ENCODE peak calls at places on chromosomes 4 and X, in nine cellular contexts. One of them, this sample, is unnamed.

GRCh38 chr4:61401771-61402170 is 201.6 kb downstream of the ADGRL3 start:
- DNase-seq in fibroblast of mammary gland: no peak
- DNase-seq in AG09319: no peak
- DNase-seq in fibroblast of pulmonary artery: no peak
- DNase-seq in nephron progenitor cell: no peak
- DNase-seq in stomach: no peak
- DNase-seq in type B pancreatic cell: no peak
- DNase-seq in WERI-Rb-1: no peak
- DNase-seq in choroid plexus epithelial cell: no peak
- DNase-seq in this sample: no peak

GRCh38 chrX:71198066-71198465 is 25.0 kb upstream of the GJB1 start:
- DNase-seq in fibroblast of pulmonary artery: no peak
- DNase-seq in stomach: no peak
- DNase-seq in AG09319: no peak
- DNase-seq in choroid plexus epithelial cell: no peak
- DNase-seq in type B pancreatic cell: no peak
- DNase-seq in nephron progenitor cell: no peak
- DNase-seq in fibroblast of mammary gland: no peak
- DNase-seq in WERI-Rb-1: no peak
- DNase-seq in this sample: no peak

GRCh38 chr4:75056277-75056676 is 123.4 kb downstream of the PARM1 start:
- DNase-seq in WERI-Rb-1: no peak
- DNase-seq in fibroblast of mammary gland: no peak
- DNase-seq in AG09319: no peak
- DNase-seq in nephron progenitor cell: no peak
- DNase-seq in type B pancreatic cell: no peak
- DNase-seq in stomach: no peak
- DNase-seq in choroid plexus epithelial cell: no peak
- DNase-seq in fibroblast of pulmonary artery: no peak
- DNase-seq in this sample: no peak

GRCh38 chr4:112411781-112412281 is 104.1 kb downstream of the NEUROG2 start:
- DNase-seq in choroid plexus epithelial cell: no peak
- DNase-seq in WERI-Rb-1: no peak
- DNase-seq in fibroblast of pulmonary artery: no peak
- DNase-seq in type B pancreatic cell: no peak
- DNase-seq in AG09319: no peak
- DNase-seq in stomach: no peak
- DNase-seq in fibroblast of mammary gland: no peak
- DNase-seq in nephron progenitor cell: no peak
- DNase-seq in this sample: no peak

GRCh38 chr4:16916719-16917337 is 18.4 kb upstream of the LDB2 start:
- DNase-seq in fibroblast of pulmonary artery: peak
- DNase-seq in nephron progenitor cell: peak
- DNase-seq in WERI-Rb-1: peak
- DNase-seq in stomach: peak
- DNase-seq in AG09319: no peak
- DNase-seq in fibroblast of mammary gland: peak
- DNase-seq in choroid plexus epithelial cell: peak
- DNase-seq in type B pancreatic cell: no peak
- DNase-seq in this sample: peak

GRCh38 chrX:107823456-107823855 is 2.2 kb upstream of the MID2 start:
- DNase-seq in choroid plexus epithelial cell: peak
- DNase-seq in fibroblast of pulmonary artery: peak
- DNase-seq in type B pancreatic cell: no peak
- DNase-seq in AG09319: peak
- DNase-seq in WERI-Rb-1: no peak
- DNase-seq in fibroblast of mammary gland: peak
- DNase-seq in nephron progenitor cell: no peak
- DNase-seq in stomach: no peak
- DNase-seq in this sample: peak

GRCh38 chr4:141569141-141569540 is 67.2 kb upstream of the IL15 start:
- DNase-seq in AG09319: no peak
- DNase-seq in nephron progenitor cell: no peak
- DNase-seq in type B pancreatic cell: no peak
- DNase-seq in fibroblast of pulmonary artery: peak
- DNase-seq in stomach: no peak
- DNase-seq in fibroblast of mammary gland: peak
- DNase-seq in WERI-Rb-1: no peak
- DNase-seq in choroid plexus epithelial cell: peak
- DNase-seq in this sample: no peak

GRCh38 chrX:19879742-19880378 is 7.5 kb downstream of the SH3KBP1 start:
- DNase-seq in stomach: no peak
- DNase-seq in WERI-Rb-1: no peak
- DNase-seq in fibroblast of pulmonary artery: no peak
- DNase-seq in choroid plexus epithelial cell: no peak
- DNase-seq in fibroblast of mammary gland: no peak
- DNase-seq in nephron progenitor cell: no peak
- DNase-seq in AG09319: no peak
- DNase-seq in type B pancreatic cell: no peak
- DNase-seq in this sample: no peak

GRCh38 chrX:153464116-153464515 is 6.3 kb downstream of the HAUS7 start:
- DNase-seq in nephron progenitor cell: no peak
- DNase-seq in WERI-Rb-1: no peak
- DNase-seq in stomach: no peak
- DNase-seq in choroid plexus epithelial cell: no peak
- DNase-seq in fibroblast of mammary gland: no peak
- DNase-seq in fibroblast of pulmonary artery: no peak
- DNase-seq in type B pancreatic cell: no peak
- DNase-seq in AG09319: no peak
- DNase-seq in this sample: no peak

GRCh38 chrX:153468008-153468580 is 2.3 kb downstream of the HAUS7 start:
- DNase-seq in fibroblast of mammary gland: no peak
- DNase-seq in stomach: no peak
- DNase-seq in fibroblast of pulmonary artery: no peak
- DNase-seq in WERI-Rb-1: no peak
- DNase-seq in type B pancreatic cell: no peak
- DNase-seq in nephron progenitor cell: no peak
- DNase-seq in AG09319: no peak
- DNase-seq in choroid plexus epithelial cell: no peak
- DNase-seq in this sample: no peak

GRCh38 chrX:153463031-153463430 is 7.3 kb downstream of the HAUS7 start:
- DNase-seq in fibroblast of mammary gland: no peak
- DNase-seq in stomach: no peak
- DNase-seq in AG09319: no peak
- DNase-seq in fibroblast of pulmonary artery: no peak
- DNase-seq in WERI-Rb-1: no peak
- DNase-seq in type B pancreatic cell: no peak
- DNase-seq in nephron progenitor cell: no peak
- DNase-seq in choroid plexus epithelial cell: no peak
- DNase-seq in this sample: no peak

GRCh38 chrX:153463556-153463955 is 6.8 kb downstream of the HAUS7 start:
- DNase-seq in WERI-Rb-1: no peak
- DNase-seq in AG09319: no peak
- DNase-seq in nephron progenitor cell: no peak
- DNase-seq in stomach: no peak
- DNase-seq in fibroblast of mammary gland: no peak
- DNase-seq in fibroblast of pulmonary artery: no peak
- DNase-seq in choroid plexus epithelial cell: no peak
- DNase-seq in type B pancreatic cell: no peak
- DNase-seq in this sample: no peak

DNA sequence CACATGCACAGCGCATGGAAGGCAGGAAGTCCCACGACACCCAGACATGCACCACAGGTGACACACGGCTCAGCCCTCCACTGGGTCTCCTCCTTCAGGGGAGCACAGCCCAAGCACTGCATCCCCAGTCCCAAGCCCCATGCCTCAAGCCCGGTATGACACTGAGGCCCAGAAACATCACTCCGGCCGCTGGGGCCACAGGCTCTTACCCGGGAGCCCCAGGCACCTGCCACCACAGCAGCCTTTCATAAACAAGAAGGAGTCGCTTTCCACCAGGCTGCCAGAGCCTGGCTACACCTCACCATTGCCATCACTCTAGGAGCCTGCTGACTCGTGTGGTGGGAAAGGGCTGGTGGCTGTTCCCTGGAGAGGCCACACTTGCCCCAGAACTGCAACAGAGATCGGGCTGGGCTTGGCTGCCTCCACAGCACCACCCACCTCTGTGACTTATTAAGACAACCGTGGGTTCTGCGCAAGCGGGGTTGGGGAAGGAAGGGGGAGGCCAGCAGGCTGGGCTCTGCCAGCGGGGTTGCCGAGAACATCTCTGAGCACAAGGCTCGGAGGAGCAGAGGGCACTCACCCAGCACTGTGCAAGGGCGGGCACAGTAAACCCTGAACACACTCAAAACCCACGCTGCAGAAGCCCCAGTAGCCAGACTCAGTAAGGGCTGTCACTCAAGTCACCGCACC is 4.5 kb downstream of the HAUS7 start:
- DNase-seq in WERI-Rb-1: no peak
- DNase-seq in stomach: no peak
- DNase-seq in fibroblast of mammary gland: no peak
- DNase-seq in nephron progenitor cell: no peak
- DNase-seq in AG09319: no peak
- DNase-seq in fibroblast of pulmonary artery: no peak
- DNase-seq in type B pancreatic cell: no peak
- DNase-seq in choroid plexus epithelial cell: no peak
- DNase-seq in this sample: no peak
- TF ChIP-seq CTCF in WERI-Rb-1: no peak
- TF ChIP-seq CTCF in stomach: no peak
- TF ChIP-seq CTCF in fibroblast of mammary gland: no peak
- TF ChIP-seq CTCF in nephron progenitor cell: no peak
- TF ChIP-seq CTCF in AG09319: no peak
- TF ChIP-seq CTCF in fibroblast of pulmonary artery: no peak
- TF ChIP-seq CTCF in type B pancreatic cell: no peak
- TF ChIP-seq CTCF in choroid plexus epithelial cell: no peak
- TF ChIP-seq CTCF in this sample: no peak

DNA sequence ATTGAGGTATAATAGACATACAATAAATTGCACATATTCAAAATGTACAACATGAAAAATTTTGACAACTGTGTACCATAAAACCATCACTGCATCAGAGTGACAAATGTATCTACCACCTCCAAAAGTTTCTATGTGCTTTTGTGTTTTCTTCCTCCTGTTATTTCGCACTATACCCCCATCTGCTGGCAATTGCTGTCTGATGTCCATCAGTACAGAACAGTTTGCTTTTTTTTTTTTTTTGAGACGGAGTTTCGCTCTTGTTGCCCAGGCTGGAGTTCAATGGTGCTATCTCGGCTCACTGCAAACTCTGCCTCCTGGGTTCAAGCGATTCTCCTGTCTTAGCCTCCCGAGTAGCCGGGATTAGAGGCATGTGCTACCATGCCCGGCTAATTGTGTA is 154.3 kb upstream of the GIMD1 start:
- DNase-seq in fibroblast of mammary gland: peak
- DNase-seq in fibroblast of pulmonary artery: no peak
- DNase-seq in AG09319: no peak
- DNase-seq in WERI-Rb-1: peak
- DNase-seq in nephron progenitor cell: no peak
- DNase-seq in choroid plexus epithelial cell: peak
- DNase-seq in stomach: no peak
- DNase-seq in type B pancreatic cell: no peak
- DNase-seq in this sample: peak
- TF ChIP-seq CTCF in fibroblast of mammary gland: peak
- TF ChIP-seq CTCF in fibroblast of pulmonary artery: peak
- TF ChIP-seq CTCF in AG09319: peak
- TF ChIP-seq CTCF in WERI-Rb-1: peak
- TF ChIP-seq CTCF in nephron progenitor cell: no peak
- TF ChIP-seq CTCF in choroid plexus epithelial cell: peak
- TF ChIP-seq CTCF in stomach: no peak
- TF ChIP-seq CTCF in type B pancreatic cell: peak
- TF ChIP-seq CTCF in this sample: no peak

GRCh38 chr4:123478859-123479345 is 82.3 kb downstream of the SPRY1 start:
- DNase-seq in stomach: peak
- DNase-seq in choroid plexus epithelial cell: peak
- DNase-seq in fibroblast of pulmonary artery: peak
- DNase-seq in fibroblast of mammary gland: no peak
- DNase-seq in type B pancreatic cell: no peak
- DNase-seq in nephron progenitor cell: peak
- DNase-seq in AG09319: no peak
- DNase-seq in WERI-Rb-1: no peak
- DNase-seq in this sample: peak

GRCh38 chr4:123479944-123480343 is 83.3 kb downstream of the SPRY1 start:
- DNase-seq in fibroblast of mammary gland: peak
- DNase-seq in fibroblast of pulmonary artery: no peak
- DNase-seq in type B pancreatic cell: no peak
- DNase-seq in choroid plexus epithelial cell: peak
- DNase-seq in stomach: no peak
- DNase-seq in AG09319: no peak
- DNase-seq in nephron progenitor cell: no peak
- DNase-seq in WERI-Rb-1: no peak
- DNase-seq in this sample: peak

GRCh38 chr4:123476089-123476488 is 79.5 kb downstream of the SPRY1 start:
- DNase-seq in fibroblast of pulmonary artery: no peak
- DNase-seq in type B pancreatic cell: no peak
- DNase-seq in nephron progenitor cell: no peak
- DNase-seq in fibroblast of mammary gland: no peak
- DNase-seq in AG09319: no peak
- DNase-seq in choroid plexus epithelial cell: no peak
- DNase-seq in WERI-Rb-1: no peak
- DNase-seq in stomach: no peak
- DNase-seq in this sample: no peak

GRCh38 chr4:123474817-123475216 is 78.2 kb downstream of the SPRY1 start:
- DNase-seq in fibroblast of mammary gland: no peak
- DNase-seq in AG09319: no peak
- DNase-seq in WERI-Rb-1: no peak
- DNase-seq in stomach: no peak
- DNase-seq in type B pancreatic cell: no peak
- DNase-seq in choroid plexus epithelial cell: no peak
- DNase-seq in fibroblast of pulmonary artery: no peak
- DNase-seq in nephron progenitor cell: no peak
- DNase-seq in this sample: no peak

DNA sequence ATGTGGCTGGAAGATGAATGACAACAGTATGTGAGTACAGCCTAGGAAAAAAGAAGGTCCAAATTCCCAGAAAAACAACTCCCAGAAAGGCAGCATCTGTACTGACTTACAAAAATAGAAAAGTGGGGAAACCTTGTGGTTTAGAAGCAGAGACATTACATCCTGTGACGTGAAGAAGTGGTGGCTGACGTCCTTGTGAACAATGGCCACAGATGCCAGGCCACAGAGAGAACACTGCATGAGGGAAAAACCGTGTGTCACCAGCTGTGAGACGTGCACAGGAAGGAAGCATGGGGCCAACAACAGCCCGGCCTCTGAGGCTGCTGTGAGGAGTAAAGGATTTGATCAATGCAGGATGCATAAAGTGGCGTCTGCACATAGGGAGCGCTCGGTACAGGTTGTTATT is 81.2 kb downstream of the SPRY1 start:
- DNase-seq in choroid plexus epithelial cell: peak
- DNase-seq in fibroblast of mammary gland: peak
- DNase-seq in AG09319: no peak
- DNase-seq in WERI-Rb-1: no peak
- DNase-seq in nephron progenitor cell: no peak
- DNase-seq in stomach: no peak
- DNase-seq in fibroblast of pulmonary artery: peak
- DNase-seq in type B pancreatic cell: no peak
- DNase-seq in this sample: peak
- TF ChIP-seq CTCF in choroid plexus epithelial cell: no peak
- TF ChIP-seq CTCF in fibroblast of mammary gland: no peak
- TF ChIP-seq CTCF in AG09319: no peak
- TF ChIP-seq CTCF in WERI-Rb-1: no peak
- TF ChIP-seq CTCF in nephron progenitor cell: no peak
- TF ChIP-seq CTCF in stomach: no peak
- TF ChIP-seq CTCF in fibroblast of pulmonary artery: no peak
- TF ChIP-seq CTCF in type B pancreatic cell: no peak
- TF ChIP-seq CTCF in this sample: no peak

GRCh38 chr4:43709443-43709842 is 739.2 kb downstream of the KCTD8 start:
- DNase-seq in type B pancreatic cell: no peak
- DNase-seq in AG09319: no peak
- DNase-seq in stomach: no peak
- DNase-seq in nephron progenitor cell: no peak
- DNase-seq in WERI-Rb-1: no peak
- DNase-seq in choroid plexus epithelial cell: no peak
- DNase-seq in fibroblast of pulmonary artery: no peak
- DNase-seq in fibroblast of mammary gland: no peak
- DNase-seq in this sample: no peak
- TF ChIP-seq CTCF in type B pancreatic cell: no peak
- TF ChIP-seq CTCF in AG09319: no peak
- TF ChIP-seq CTCF in stomach: no peak
- TF ChIP-seq CTCF in nephron progenitor cell: no peak
- TF ChIP-seq CTCF in WERI-Rb-1: no peak
- TF ChIP-seq CTCF in choroid plexus epithelial cell: no peak
- TF ChIP-seq CTCF in fibroblast of pulmonary artery: no peak
- TF ChIP-seq CTCF in fibroblast of mammary gland: no peak
- TF ChIP-seq CTCF in this sample: no peak